ENCODE peak calls at places on chromosomes 11 and 22, in four cellular contexts. H, Y, E and F are unnamed samples.

GRCh38 chr11:1338201-1339065 is 29.0 kb upstream of the TOLLIP start:
- DNase-seq in H (no peak), Y (no peak), E (no peak), F (no peak)

GRCh38 chr22:24485608-24486007 is 9.5 kb upstream of the UPB1 start:
- DNase-seq in H (no peak), Y (peak), E (no peak), F (no peak)

GRCh38 chr11:34182425-34182824 is 77.0 kb downstream of the NAT10 start:
- DNase-seq in H (no peak), Y (no peak), E (no peak), F (no peak)

GRCh38 chr11:120324932-120325810 is at the start of gene TLCD5:
- DNase-seq in H (peak), Y (peak), E (peak), F (no peak)

GRCh38 chr11:47413908-47414684 is 5.7 kb downstream of the SLC39A13 start:
- DNase-seq in H (no peak), Y (no peak), E (peak), F (no peak)

GRCh38 chr11:83019888-83020579 is 51.7 kb downstream of the RAB30 start:
- DNase-seq in H (no peak), Y (peak), E (no peak), F (no peak)

GRCh38 chr11:31816467-31817053 is 5.4 kb upstream of the PAX6 start:
- DNase-seq in H (no peak), Y (no peak), E (no peak), F (no peak)

GRCh38 chr11:86069408-86070086 is 663 bp upstream of the PICALM start:
- DNase-seq in H (peak), Y (peak), E (peak), F (peak)

GRCh38 chr11:103326070-103326794 is 217.0 kb downstream of the DYNC2H1 start:
- DNase-seq in H (peak), Y (peak), E (peak), F (peak)

GRCh38 chr22:19853058-19853878 is 1.4 kb downstream of the GNB1L start:
- DNase-seq in H (no peak), Y (no peak), E (no peak), F (no peak)

GRCh38 chr11:126334665-126335462 is 20.6 kb upstream of the ST3GAL4 start:
- DNase-seq in H (peak), Y (no peak), E (peak), F (no peak)

GRCh38 chr11:68044898-68045351 is 6.1 kb downstream of the TCIRG1 start:
- DNase-seq in H (no peak), Y (no peak), E (no peak), F (no peak)

GRCh38 chr11:112518371-112518770 is 257.7 kb upstream of the PLET1 start:
- DNase-seq in H (no peak), Y (no peak), E (no peak), F (no peak)

GRCh38 chr22:44718418-44718817 is 16.4 kb downstream of the PRR5 start:
- DNase-seq in H (no peak), Y (no peak), E (no peak), F (no peak)

GRCh38 chr11:130580372-130580771 is 131.9 kb downstream of the ADAMTS15 start:
- DNase-seq in H (peak), Y (peak), E (peak), F (peak)

GRCh38 chr22:35305525-35306070 is 5.9 kb downstream of the TOM1 start:
- DNase-seq in H (no peak), Y (no peak), E (no peak), F (no peak)

GRCh38 chr11:2666828-2667570 is 32.8 kb downstream of the KCNQ1OT1 start:
- DNase-seq in H (no peak), Y (no peak), E (no peak), F (no peak)

GRCh38 chr11:102476069-102476468 is 23.5 kb upstream of the TMEM123 start:
- DNase-seq in H (no peak), Y (peak), E (peak), F (no peak)

GRCh38 chr11:6320411-6321207 is at the start of gene CAVIN3:
- DNase-seq in H (peak), Y (peak), E (peak), F (peak)

GRCh38 chr11:94880216-94880615 is 93.1 kb downstream of the CWC15 start:
- DNase-seq in H (peak), Y (peak), E (peak), F (peak)

GRCh38 chr11:71490044-71490730 is 36.9 kb upstream of the KRTAP5-7 start:
- DNase-seq in H (no peak), Y (no peak), E (no peak), F (no peak)

GRCh38 chr11:111631666-111632039 is 29.4 kb downstream of the SIK2 start:
- DNase-seq in H (peak), Y (peak), E (peak), F (peak)

GRCh38 chr11:1737080-1737757 is 13.2 kb downstream of the IFITM10 start:
- DNase-seq in H (no peak), Y (no peak), E (no peak), F (no peak)

GRCh38 chr22:46902436-46902835 is 140.0 kb downstream of the TBC1D22A start:
- DNase-seq in H (no peak), Y (no peak), E (no peak), F (no peak)

GRCh38 chr22:37887610-37888378 is 18.3 kb upstream of the MICALL1 start:
- DNase-seq in H (peak), Y (peak), E (peak), F (no peak)

GRCh38 chr11:126628790-126629621 is 273.5 kb downstream of the ST3GAL4 start:
- DNase-seq in H (no peak), Y (no peak), E (peak), F (no peak)

GRCh38 chr11:134622458-134622857 is 210.4 kb upstream of the B3GAT1 start:
- DNase-seq in H (no peak), Y (no peak), E (no peak), F (no peak)

GRCh38 chr11:131025020-131025419 is 108.7 kb upstream of the SNX19 start:
- DNase-seq in H (peak), Y (peak), E (peak), F (no peak)

GRCh38 chr11:59560702-59561469 is 49.5 kb downstream of the OR4D9 start:
- DNase-seq in H (peak), Y (peak), E (peak), F (peak)

GRCh38 chr11:59562292-59562691 is 51.0 kb downstream of the OR4D9 start:
- DNase-seq in H (no peak), Y (peak), E (no peak), F (no peak)

GRCh38 chr11:59557940-59558643 is 46.8 kb downstream of the OR4D9 start:
- DNase-seq in H (no peak), Y (no peak), E (no peak), F (no peak)

GRCh38 chr11:59560290-59560701 is 49.0 kb downstream of the OR4D9 start:
- DNase-seq in H (peak), Y (peak), E (peak), F (no peak)

DNA sequence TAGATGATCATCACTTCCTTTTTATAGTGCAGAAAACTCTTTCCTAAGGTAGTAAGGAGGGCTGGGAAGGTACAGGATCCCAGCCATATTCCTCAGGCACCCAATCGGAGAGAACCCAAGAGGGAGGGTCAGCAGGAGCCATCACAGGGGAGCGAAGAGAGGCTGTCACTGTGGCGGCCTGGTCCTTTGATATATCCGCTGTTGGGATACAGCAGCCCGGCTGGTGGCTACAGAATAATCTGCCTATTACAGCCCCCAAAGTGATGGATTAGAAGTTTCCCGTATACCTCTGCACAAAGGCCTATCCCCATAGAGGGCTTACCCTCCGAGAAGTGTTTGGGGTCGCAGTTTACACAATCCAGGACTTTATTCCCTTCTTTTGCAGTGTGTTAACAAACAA is 48.5 kb downstream of the OR4D9 start:
- DNase-seq in H (no peak), Y (no peak), E (no peak), F (no peak)
- H3K4me3 ChIP-seq in H (peak), Y (no peak), E (peak), F (no peak)

DNA sequence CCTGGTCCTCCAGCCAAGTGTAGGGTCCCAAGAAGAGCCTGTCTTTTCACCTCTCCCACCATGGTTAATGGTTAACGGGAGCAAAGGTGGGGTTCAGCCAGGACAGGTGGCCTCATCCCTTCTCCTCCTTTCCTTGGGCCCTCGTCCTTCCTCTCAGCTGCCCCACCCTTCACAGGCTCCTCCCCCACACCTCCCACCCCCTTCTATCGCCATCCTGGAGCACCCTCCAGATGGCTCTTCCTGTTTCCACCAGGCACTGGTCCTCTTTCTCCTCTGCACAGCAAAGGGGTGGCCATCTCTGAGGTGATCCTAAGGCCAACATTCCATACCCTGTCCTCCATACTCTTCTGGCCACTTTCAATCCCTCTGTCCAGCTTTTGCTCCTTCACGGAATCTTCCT is 48.9 kb downstream of the SLC22A12 start:
- DNase-seq in H (no peak), Y (no peak), E (no peak), F (no peak)
- H3K9ac ChIP-seq in H (no peak), Y (no peak), E (no peak), F (no peak)

DNA sequence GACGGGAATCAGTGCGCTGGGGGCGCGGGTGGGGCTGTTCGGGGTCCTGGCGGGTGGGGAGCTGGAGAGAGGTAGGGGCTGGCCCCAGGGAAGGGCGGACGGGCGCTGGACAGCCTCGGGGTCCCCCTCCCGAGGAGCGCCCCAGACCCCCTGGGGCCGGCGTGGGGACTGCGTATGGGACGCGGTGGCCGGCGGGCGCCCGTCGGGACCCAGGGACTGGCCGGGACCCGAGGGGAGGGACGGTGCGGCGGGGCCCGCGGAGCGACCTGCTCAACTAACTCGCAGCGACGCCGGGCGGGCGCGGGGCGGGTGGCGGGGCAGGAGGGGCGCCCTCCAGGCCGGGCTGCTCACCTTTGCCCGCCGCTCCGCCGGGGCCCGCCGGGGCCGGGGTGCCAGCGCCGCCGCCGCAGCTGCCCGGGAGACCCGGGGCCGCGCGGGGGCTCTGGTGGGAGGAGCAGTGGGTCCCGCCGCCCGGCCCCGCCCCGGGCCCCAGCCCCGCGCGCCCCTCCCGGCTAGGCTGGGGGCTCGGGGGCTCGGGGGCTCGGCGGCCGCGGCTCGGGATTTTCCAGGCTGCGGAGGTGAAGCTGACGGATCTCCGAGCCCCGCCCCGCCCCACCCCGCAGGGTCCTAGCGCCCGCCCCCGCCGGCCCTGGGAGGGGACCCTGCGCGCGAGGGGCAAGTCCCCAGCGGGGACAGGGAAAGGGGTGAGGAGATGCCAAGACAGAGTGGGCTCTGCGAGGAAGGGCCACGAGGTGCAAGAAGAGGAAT is 12.3 kb downstream of the STARD10 start:
- DNase-seq in H (peak), Y (no peak), E (no peak), F (no peak)
- H2AFZ ChIP-seq in H (peak), Y (peak), E (peak), F (peak)

DNA sequence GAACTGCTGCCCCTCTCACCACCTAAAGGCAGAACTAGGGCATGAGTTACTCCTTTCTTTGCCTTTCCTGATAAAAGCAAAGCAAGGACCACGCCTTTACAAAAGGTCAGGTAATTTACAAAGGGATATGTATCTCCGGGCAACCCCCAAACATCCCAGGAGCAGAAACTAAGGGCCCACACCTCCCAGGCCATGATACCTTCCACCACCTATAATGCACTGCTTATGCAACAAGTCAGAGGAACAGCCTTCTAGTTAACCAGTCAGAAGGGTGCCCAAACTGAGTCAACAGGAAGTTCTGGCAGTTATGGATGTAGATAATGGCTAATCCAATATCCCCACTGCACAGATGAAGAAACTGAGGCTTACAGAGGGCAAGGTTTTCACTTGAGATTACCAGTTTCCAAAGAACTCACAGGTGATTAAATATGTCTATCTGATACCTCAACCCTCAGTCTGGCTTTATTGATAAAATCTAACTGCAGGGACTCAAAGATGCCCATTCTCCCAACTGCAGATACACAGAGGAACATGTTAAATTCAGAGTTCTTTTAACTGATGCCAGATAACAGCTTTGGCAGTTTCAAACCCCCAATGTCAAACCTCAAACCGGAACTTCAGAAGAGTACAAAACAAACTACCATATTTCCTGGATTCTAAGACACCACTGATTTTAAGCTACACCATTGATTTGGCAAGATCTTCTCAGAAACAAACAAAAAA is 16.8 kb upstream of the CASTOR1 start:
- DNase-seq in H (no peak), Y (peak), E (no peak), F (no peak)
- H3K4me3 ChIP-seq in H (no peak), Y (no peak), E (no peak), F (no peak)

GRCh38 chr11:3877252-3878035 is 22.0 kb downstream of the STIM1 start:
- DNase-seq in H (peak), Y (peak), E (no peak), F (no peak)
- H3K9ac ChIP-seq in H (no peak), Y (no peak), E (no peak), F (no peak)

GRCh38 chr22:49929553-49929979 is 11.1 kb downstream of the CRELD2 start:
- DNase-seq in H (peak), Y (no peak), E (no peak), F (no peak)
- H2AFZ ChIP-seq in H (peak), Y (no peak), E (peak), F (no peak)

GRCh38 chr11:8604078-8604723 is 10.2 kb upstream of the STK33 start:
- DNase-seq in H (peak), Y (peak), E (peak), F (peak)
- H3K4me3 ChIP-seq in H (no peak), Y (no peak), E (no peak), F (peak)

GRCh38 chr11:22208151-22208858 is 15.4 kb downstream of the ANO5 start:
- DNase-seq in H (no peak), Y (no peak), E (no peak), F (no peak)
- H3K9ac ChIP-seq in H (no peak), Y (no peak), E (no peak), F (no peak)

GRCh38 chr11:65151500-65151899 is 17.2 kb upstream of the SYVN1 start:
- DNase-seq in H (no peak), Y (no peak), E (no peak), F (no peak)
- H2AFZ ChIP-seq in H (no peak), Y (no peak), E (no peak), F (no peak)

GRCh38 chr11:123194308-123195181 is 503 bp downstream of the CLMP start:
- DNase-seq in H (peak), Y (peak), E (peak), F (no peak)
- H3K4me3 ChIP-seq in H (peak), Y (peak), E (peak), F (peak)